ENCODE peak calls at places on chromosomes 6 and 20, in eight cellular contexts. P, S, D, L, C, E, T and G are unnamed samples.

GRCh38 chr20:61656198-61656597 is 404.1 kb downstream of the CDH4 start:
- DNase-seq in D (no peak), P (no peak), T (no peak), C (no peak), L (no peak), E (no peak), S (no peak), G (no peak)

GRCh38 chr6:14354919-14355572 is 237.5 kb downstream of the CD83 start:
- DNase-seq in S (no peak), C (no peak), D (peak), T (peak), P (no peak), E (peak), L (peak), G (peak)

GRCh38 chr6:151254451-151255081 is 14.8 kb downstream of the AKAP12 start:
- DNase-seq in L (peak), P (no peak), D (peak), T (peak), C (no peak), E (no peak), S (no peak), G (peak)

GRCh38 chr20:58700121-58700780 is 7.7 kb downstream of the NPEPL1 start:
- DNase-seq in E (peak), P (no peak), D (no peak), L (no peak), T (no peak), C (no peak), S (no peak), G (no peak)

GRCh38 chr6:88683734-88684133 is 279.7 kb downstream of the RNGTT start:
- DNase-seq in T (peak), P (no peak), S (no peak), D (peak), C (no peak), L (peak), E (peak), G (no peak)

GRCh38 chr20:33554914-33555420 is 65.1 kb downstream of the CBFA2T2 start:
- DNase-seq in T (peak), D (peak), E (peak), C (no peak), P (no peak), L (peak), S (peak), G (peak)

GRCh38 chr6:227812-228338 is 64.4 kb upstream of the DUSP22 start:
- DNase-seq in E (no peak), L (no peak), P (no peak), S (no peak), T (no peak), C (no peak), D (no peak), G (no peak)

GRCh38 chr6:31462026-31462963 is 35.6 kb upstream of the MICB start:
- DNase-seq in T (peak), E (peak), L (no peak), C (no peak), S (no peak), P (no peak), D (peak), G (no peak)

GRCh38 chr20:723756-724155 is 44.5 kb downstream of the SLC52A3 start:
- DNase-seq in E (no peak), S (no peak), L (no peak), D (peak), C (no peak), P (no peak), T (no peak), G (no peak)
- TF ChIP-seq CTCF in E (no peak), S (no peak), L (no peak), D (no peak), C (no peak), P (no peak), T (no peak), G (no peak)

GRCh38 chr6:13098006-13098405 is 230.3 kb downstream of the TBC1D7 start:
- DNase-seq in C (no peak), P (no peak), E (no peak), S (no peak), T (no peak), L (no peak), D (no peak), G (no peak)

GRCh38 chr6:13098808-13099570 is 229.3 kb downstream of the TBC1D7 start:
- DNase-seq in P (no peak), E (no peak), C (no peak), T (peak), S (no peak), L (no peak), D (no peak), G (peak)

GRCh38 chr6:13101409-13101808 is 226.9 kb downstream of the TBC1D7 start:
- DNase-seq in D (no peak), S (no peak), P (no peak), T (no peak), L (no peak), C (no peak), E (no peak), G (no peak)

GRCh38 chr6:13101985-13102384 is 226.4 kb downstream of the TBC1D7 start:
- DNase-seq in C (no peak), P (no peak), T (no peak), S (no peak), L (no peak), E (no peak), D (no peak), G (no peak)

DNA sequence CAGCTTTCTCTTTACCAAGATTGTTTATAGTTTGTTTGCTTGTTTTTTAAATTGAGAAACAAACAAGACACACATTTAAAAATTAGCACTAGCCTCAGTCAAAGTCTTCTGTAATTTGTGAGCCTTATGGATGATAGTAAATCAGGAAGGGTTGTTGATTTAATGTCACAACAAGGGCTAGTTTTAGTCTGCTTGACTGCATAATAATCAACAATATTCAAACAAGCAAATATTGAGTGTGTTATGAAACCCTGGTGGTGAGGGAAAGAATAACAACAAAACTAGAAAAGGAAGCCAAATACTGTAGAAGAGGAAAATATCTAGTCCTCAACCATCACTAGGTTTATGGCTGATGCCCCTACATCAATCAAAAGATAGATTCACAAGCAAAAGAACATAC is 228.6 kb downstream of the TBC1D7 start:
- DNase-seq in E (no peak), S (no peak), P (no peak), L (no peak), D (no peak), C (no peak), T (no peak), G (no peak)
- TF ChIP-seq CTCF in E (peak), S (no peak), P (peak), L (peak), D (peak), C (no peak), T (peak), G (peak)

GRCh38 chr20:37011147-37011546 is 59.6 kb upstream of the SAMHD1 start:
- DNase-seq in D (no peak), C (no peak), S (no peak), T (no peak), P (no peak), L (no peak), E (no peak), G (no peak)

DNA sequence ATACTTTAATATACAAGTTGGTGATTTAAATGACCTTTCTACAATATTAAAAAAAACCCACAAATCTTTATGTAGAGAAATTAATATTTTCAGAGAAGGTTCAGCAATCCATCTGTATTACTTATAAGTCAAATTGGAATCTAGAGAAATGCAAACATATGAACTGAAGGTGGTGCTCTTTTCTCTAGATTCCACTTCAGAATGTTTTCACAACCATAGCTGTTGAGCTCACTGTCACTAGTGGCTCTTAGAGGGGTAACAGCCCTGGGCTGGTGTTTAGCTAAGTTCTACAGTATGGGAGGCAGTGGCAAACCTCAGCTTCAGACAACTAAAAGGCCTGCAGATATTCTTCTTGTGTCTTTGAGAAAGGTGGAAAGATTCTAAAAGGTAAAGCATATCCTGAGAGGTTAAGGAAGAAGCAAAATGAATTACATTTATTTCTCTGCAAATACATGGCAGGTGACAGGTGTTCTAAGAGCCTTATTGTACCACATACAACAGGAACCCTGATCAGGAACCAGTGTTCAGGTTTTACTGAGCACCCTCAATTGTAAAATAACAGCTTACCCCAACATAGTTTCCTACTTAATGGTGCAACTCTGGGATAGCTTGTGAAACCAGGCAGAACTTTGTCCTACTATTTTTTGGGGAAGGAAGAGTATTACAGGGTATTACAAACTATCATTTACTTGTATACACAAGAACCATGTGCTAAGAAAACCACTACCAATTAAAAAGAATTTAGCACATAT is 56.6 kb upstream of the SAMHD1 start:
- DNase-seq in L (peak), D (peak), T (peak), E (peak), S (peak), P (no peak), C (no peak), G (peak)
- TF ChIP-seq CTCF in L (peak), D (peak), T (no peak), E (peak), S (no peak), P (no peak), C (no peak), G (peak)

GRCh38 chr6:110404602-110405001 is 10.8 kb downstream of the DDO start:
- DNase-seq in T (peak), E (no peak), P (no peak), S (no peak), L (peak), D (no peak), C (no peak), G (no peak)

GRCh38 chr6:110410534-110410933 is 4.8 kb downstream of the DDO start:
- DNase-seq in D (no peak), L (no peak), C (no peak), P (no peak), E (no peak), T (no peak), S (no peak), G (no peak)

GRCh38 chr6:110409794-110410193 is 5.6 kb downstream of the DDO start:
- DNase-seq in E (no peak), T (no peak), C (no peak), P (no peak), S (no peak), L (no peak), D (no peak), G (no peak)

GRCh38 chr6:110412258-110412839 is 3.0 kb downstream of the DDO start:
- DNase-seq in L (peak), T (no peak), D (no peak), S (no peak), P (no peak), C (no peak), E (no peak), G (no peak)

GRCh38 chr6:110408891-110409290 is 6.5 kb downstream of the DDO start:
- DNase-seq in D (no peak), L (no peak), E (no peak), S (no peak), P (no peak), C (no peak), T (no peak), G (no peak)
- TF ChIP-seq CTCF in D (no peak), L (no peak), E (no peak), S (peak), P (no peak), C (no peak), T (no peak), G (peak)

GRCh38 chr20:17950670-17951069 is 17.9 kb downstream of the SNX5 start:
- DNase-seq in D (no peak), C (no peak), P (no peak), S (no peak), T (no peak), L (no peak), E (no peak), G (no peak)
- TF ChIP-seq CTCF in D (no peak), C (no peak), P (no peak), S (no peak), T (no peak), L (no peak), E (no peak), G (no peak)

GRCh38 chr20:38320221-38320620 is 16.3 kb downstream of the BPI start:
- DNase-seq in L (no peak), E (no peak), S (no peak), T (no peak), C (no peak), P (no peak), D (no peak), G (no peak)

GRCh38 chr20:38325167-38325566 is 21.1 kb upstream of the LBP start:
- DNase-seq in S (no peak), T (no peak), P (no peak), C (no peak), D (no peak), E (no peak), L (no peak), G (no peak)

GRCh38 chr20:38325905-38326304 is 20.4 kb upstream of the LBP start:
- DNase-seq in S (no peak), T (no peak), E (no peak), P (no peak), L (no peak), C (no peak), D (no peak), G (no peak)

GRCh38 chr20:38324159-38324558 is 20.2 kb downstream of the BPI start:
- DNase-seq in E (no peak), C (no peak), T (no peak), L (no peak), S (no peak), D (no peak), P (no peak), G (no peak)

DNA sequence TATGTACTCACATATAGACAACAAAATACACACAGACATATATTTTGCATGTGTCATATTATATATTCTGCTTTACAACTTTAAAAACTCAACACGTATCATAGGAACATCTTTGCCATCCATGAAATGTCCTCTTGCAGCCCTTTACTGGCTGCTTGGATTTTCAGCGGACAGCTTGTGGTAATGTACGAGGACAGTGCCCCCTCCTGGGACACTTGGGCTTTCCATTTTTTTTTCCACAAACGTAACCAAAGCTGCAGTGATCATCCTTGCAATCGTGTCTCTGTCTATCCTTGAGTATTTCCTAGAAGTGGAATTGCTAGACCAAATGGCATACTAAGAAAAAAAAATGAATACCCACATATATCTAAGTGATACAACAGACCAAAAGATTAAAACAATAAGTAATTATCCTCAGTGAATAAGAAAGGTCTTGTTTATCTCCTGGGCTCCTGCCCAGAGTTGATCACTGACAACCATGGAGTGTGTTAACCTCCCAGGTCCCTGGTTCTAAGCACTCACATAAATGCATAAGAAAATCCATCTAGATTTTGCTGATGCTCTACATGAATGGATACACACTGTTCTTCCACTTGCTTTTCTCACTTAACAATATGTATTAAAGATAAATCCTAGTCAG is 18.1 kb downstream of the BPI start:
- DNase-seq in S (peak), C (peak), P (peak), T (peak), D (peak), L (peak), E (peak), G (peak)
- TF ChIP-seq CTCF in S (peak), C (peak), P (peak), T (peak), D (peak), L (peak), E (peak), G (peak)

DNA sequence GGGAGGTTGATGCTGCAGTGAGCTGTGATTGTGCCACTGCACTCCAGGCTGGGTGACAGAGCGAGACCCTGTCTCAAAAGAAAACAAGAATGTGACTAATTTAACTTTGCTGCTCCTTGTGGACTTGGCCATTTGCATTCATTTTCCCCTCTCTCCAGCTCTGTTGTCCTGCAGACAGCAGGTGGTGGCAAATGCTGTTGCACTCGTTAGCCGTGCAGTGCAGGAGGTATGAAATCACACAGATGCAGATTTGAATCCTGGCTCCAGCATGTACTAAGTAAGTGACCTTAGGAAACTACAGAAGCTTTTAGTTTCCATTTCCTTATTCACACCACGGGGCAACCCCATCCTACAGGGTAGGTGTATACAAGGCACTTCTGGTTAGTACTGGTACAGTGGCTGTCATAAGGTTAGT is 9.6 kb upstream of the BEND3 start:
- DNase-seq in L (no peak), T (no peak), S (no peak), C (no peak), D (no peak), P (no peak), E (no peak), G (no peak)
- TF ChIP-seq CTCF in L (no peak), T (no peak), S (peak), C (no peak), D (no peak), P (no peak), E (no peak), G (no peak)

GRCh38 chr6:12602342-12602741 is 114.2 kb upstream of the PHACTR1 start:
- DNase-seq in D (no peak), T (no peak), E (no peak), C (no peak), L (peak), P (no peak), S (no peak), G (no peak)
- TF ChIP-seq CTCF in D (no peak), T (no peak), E (no peak), C (no peak), L (no peak), P (no peak), S (no peak), G (no peak)